ENCODE peak calls at places on chromosome 13, in five cellular contexts. S, R, B, I and G are unnamed samples.

GRCh38 chr13:37640499-37640898 is 41.9 kb upstream of the POSTN start:
- DNase-seq in I (no peak), R (peak), B (no peak), S (peak), G (no peak)

GRCh38 chr13:39976481-39976880 is 321.0 kb downstream of the COG6 start:
- DNase-seq in S (no peak), B (no peak), R (no peak), I (no peak), G (no peak)

GRCh38 chr13:24624801-24625231 is 55.4 kb upstream of the ATP12A start:
- DNase-seq in I (no peak), S (no peak), B (no peak), R (no peak), G (no peak)

GRCh38 chr13:110869805-110870706 is 44.8 kb downstream of the ANKRD10 start:
- DNase-seq in S (no peak), R (peak), I (no peak), B (peak), G (no peak)

GRCh38 chr13:27341616-27342015 is 71.0 kb downstream of the RASL11A start:
- DNase-seq in S (peak), B (no peak), I (no peak), R (no peak), G (no peak)

GRCh38 chr13:99237981-99238662 is 20.1 kb downstream of the GPR18 start:
- DNase-seq in B (no peak), R (no peak), I (no peak), S (no peak), G (no peak)

GRCh38 chr13:106597190-106597589 is 29.3 kb upstream of the ARGLU1 start:
- DNase-seq in B (no peak), R (no peak), I (no peak), S (no peak), G (no peak)

GRCh38 chr13:77026255-77026782 is 640 bp downstream of the FBXL3 start:
- DNase-seq in S (peak), R (peak), I (peak), B (peak), G (peak)

GRCh38 chr13:25847145-25847544 is 204.7 kb downstream of the SHISA2 start:
- DNase-seq in S (no peak), R (no peak), I (no peak), B (no peak), G (no peak)

GRCh38 chr13:40604135-40604534 is 62.3 kb downstream of the FOXO1 start:
- DNase-seq in R (no peak), B (no peak), I (no peak), S (no peak), G (no peak)

GRCh38 chr13:36431204-36432105 is 840 bp upstream of the CCNA1 start:
- DNase-seq in B (no peak), S (no peak), R (no peak), I (no peak), G (no peak)

GRCh38 chr13:75330770-75331169 is 151.2 kb downstream of the TBC1D4 start:
- DNase-seq in B (no peak), R (no peak), S (no peak), I (no peak), G (no peak)

GRCh38 chr13:99626461-99627082 is 125.3 kb downstream of the TM9SF2 start:
- DNase-seq in B (no peak), I (no peak), S (no peak), R (peak), G (no peak)